ENCODE peak calls at places on chromosome 3, in five cellular contexts. Y, C, K, M and L are unnamed samples.

GRCh38 chr3:177065285-177066028 is 131.8 kb downstream of the TBL1XR1 start:
- DNase-seq in Y (no peak), C (no peak), K (no peak), M (no peak), L (no peak)

GRCh38 chr3:184757010-184757651 is 45.3 kb upstream of the MAGEF1 start:
- DNase-seq in Y (no peak), C (peak; percentile 74), K (no peak), M (no peak), L (no peak)

GRCh38 chr3:43686333-43686699 is 4.4 kb upstream of the ABHD5 start:
- DNase-seq in Y (no peak), C (no peak), K (no peak), M (no peak), L (no peak)

GRCh38 chr3:115876860-115877646 is 253.7 kb downstream of the GAP43 start:
- DNase-seq in Y (no peak), C (no peak), K (peak; percentile 57), M (no peak), L (no peak)

GRCh38 chr3:18556001-18556408 is 130.9 kb upstream of the SATB1 start:
- DNase-seq in Y (no peak), C (no peak), K (no peak), M (no peak), L (no peak)

GRCh38 chr3:136122006-136122405 is 74.1 kb downstream of the MSL2 start:
- DNase-seq in Y (no peak), C (no peak), K (no peak), M (no peak), L (no peak)

GRCh38 chr3:25453521-25454410 is 25.7 kb downstream of the RARB start:
- DNase-seq in Y (no peak), C (no peak), K (no peak), M (no peak), L (no peak)

GRCh38 chr3:52088445-52089367 is 32.3 kb upstream of the DUSP7 start:
- DNase-seq in Y (no peak), C (no peak), K (no peak), M (no peak), L (no peak)

GRCh38 chr3:141684758-141685157 is 53.3 kb upstream of the RNF7 start:
- DNase-seq in Y (no peak), C (no peak), K (no peak), M (no peak), L (no peak)

GRCh38 chr3:172595648-172596393 is 72.6 kb upstream of the TNFSF10 start:
- DNase-seq in Y (peak; percentile 67), C (no peak), K (peak; percentile 33), M (peak; percentile 48), L (peak; percentile 69)

GRCh38 chr3:89434621-89435380 is 327.4 kb downstream of the EPHA3 start:
- DNase-seq in Y (no peak), C (no peak), K (peak; percentile 4), M (no peak), L (no peak)

GRCh38 chr3:23740517-23741402 is 65.0 kb upstream of the UBE2E1 start:
- DNase-seq in Y (no peak), C (no peak), K (no peak), M (no peak), L (peak; percentile 18)

GRCh38 chr3:42935472-42935871 is 29.5 kb downstream of the ZNF662 start:
- DNase-seq in Y (peak; percentile 39), C (no peak), K (no peak), M (no peak), L (no peak)

GRCh38 chr3:188830955-188831354 is 340.8 kb upstream of the TPRG1 start:
- DNase-seq in Y (no peak), C (no peak), K (no peak), M (no peak), L (no peak)

GRCh38 chr3:147298511-147298982 is 107.8 kb downstream of the ZIC4 start:
- DNase-seq in Y (no peak), C (no peak), K (no peak), M (no peak), L (no peak)

GRCh38 chr3:197372076-197372661 is 73.8 kb upstream of the DLG1 start:
- DNase-seq in Y (no peak), C (no peak), K (no peak), M (no peak), L (no peak)

GRCh38 chr3:46682156-46682555 is 11.3 kb downstream of the ALS2CL start:
- DNase-seq in Y (no peak), C (no peak), K (no peak), M (no peak), L (no peak)

GRCh38 chr3:51340311-51340829 is 44.7 kb upstream of the MANF start:
- DNase-seq in Y (no peak), C (no peak), K (no peak), M (no peak), L (no peak)

GRCh38 chr3:18033581-18033980 is 291.1 kb upstream of the TBC1D5 start:
- DNase-seq in Y (no peak), C (no peak), K (no peak), M (no peak), L (no peak)

GRCh38 chr3:147392083-147392916 is 14.0 kb downstream of the ZIC4 start:
- DNase-seq in Y (no peak), C (peak; percentile 78), K (peak; percentile 98), M (no peak), L (no peak)

GRCh38 chr3:4493931-4494806 is 1.0 kb downstream of the ITPR1 start:
- DNase-seq in Y (peak; percentile 6), C (peak; percentile 4), K (peak; percentile 34), M (peak; percentile 28), L (no peak)

GRCh38 chr3:5466059-5466458 is 278.6 kb downstream of the EDEM1 start:
- DNase-seq in Y (no peak), C (no peak), K (no peak), M (no peak), L (no peak)

GRCh38 chr3:144104146-144104545 is 132.5 kb downstream of the DIPK2A start:
- DNase-seq in Y (no peak), C (no peak), K (peak; percentile 63), M (no peak), L (no peak)

GRCh38 chr3:81451140-81451539 is 310.3 kb downstream of the GBE1 start:
- DNase-seq in Y (no peak), C (no peak), K (no peak), M (no peak), L (no peak)

GRCh38 chr3:194104041-194104751 is 31.8 kb upstream of the HES1 start:
- DNase-seq in Y (no peak), C (no peak), K (no peak), M (peak; percentile 75), L (no peak)

GRCh38 chr3:39067286-39067685 is 15.5 kb downstream of the WDR48 start:
- DNase-seq in Y (no peak), C (no peak), K (no peak), M (no peak), L (no peak)

GRCh38 chr3:57757642-57758297 is 1.7 kb downstream of the SLMAP start:
- DNase-seq in Y (no peak), C (no peak), K (peak; percentile 13), M (no peak), L (no peak)

GRCh38 chr3:195386739-195387138 is 56.1 kb downstream of the ACAP2 start:
- DNase-seq in Y (no peak), C (no peak), K (no peak), M (no peak), L (no peak)

GRCh38 chr3:135017494-135017893 is 222.4 kb downstream of the EPHB1 start:
- DNase-seq in Y (no peak), C (no peak), K (no peak), M (no peak), L (no peak)

GRCh38 chr3:66885326-66886000 is 112.6 kb upstream of the KBTBD8 start:
- DNase-seq in Y (no peak), C (no peak), K (no peak), M (no peak), L (no peak)

GRCh38 chr3:48565591-48566400 is 2.2 kb upstream of the UCN2 start:
- DNase-seq in Y (no peak), C (no peak), K (no peak), M (no peak), L (no peak)

GRCh38 chr3:56960234-56960917 is 100.1 kb upstream of the SPATA12 start:
- DNase-seq in Y (no peak), C (no peak), K (no peak), M (no peak), L (no peak)

GRCh38 chr3:52387481-52387880 is 57.4 kb downstream of the SEMA3G start:
- DNase-seq in Y (no peak), C (no peak), K (no peak), M (no peak), L (no peak)

GRCh38 chr3:139182598-139182997 is 137.9 kb upstream of the PRR23C start:
- DNase-seq in Y (no peak), C (no peak), K (no peak), M (no peak), L (no peak)

GRCh38 chr3:88219138-88219792 is 69.5 kb downstream of the C3orf38 start:
- DNase-seq in Y (peak; percentile 3), C (no peak), K (peak; percentile 25), M (no peak), L (no peak)

GRCh38 chr3:58532794-58533220 is 4.2 kb downstream of the ACOX2 start:
- DNase-seq in Y (peak; percentile 79), C (peak; percentile 45), K (peak; percentile 27), M (peak; percentile 77), L (peak; percentile 72)

GRCh38 chr3:31775383-31775782 is 205.7 kb downstream of the OSBPL10 start:
- DNase-seq in Y (no peak), C (no peak), K (no peak), M (no peak), L (no peak)

GRCh38 chr3:132756108-132756650 is 34.0 kb upstream of the NPHP3 start:
- DNase-seq in Y (no peak), C (no peak), K (no peak), M (no peak), L (no peak)

GRCh38 chr3:184771748-184772147 is 40.2 kb upstream of the VPS8 start:
- DNase-seq in Y (no peak), C (no peak), K (no peak), M (no peak), L (no peak)